ENCODE peak calls at places on chromosomes 12 and 14, in six cellular contexts. One of them, this sample, is unnamed.

GRCh38 chr12:7064516-7064915 is 4.0 kb downstream of the C1S start:
- DNase-seq in activated T-helper 1 cell treated with Interleukin-2 at 50 U/mL for 16 hours: no peak
- DNase-seq in Caco-2: no peak
- DNase-seq in kidney glomerular epithelial cell: no peak
- DNase-seq in GM19239: no peak
- DNase-seq in activated naive CD8-positive, alpha-beta T cell treated with anti-CD3 and anti-CD28 coated beads, Interleukin-2, amount 50 U/mL, for 24 hours: no peak
- DNase-seq in this sample: no peak

GRCh38 chr14:68507544-68508081 is 285.3 kb downstream of the ZFP36L1 start:
- DNase-seq in activated T-helper 1 cell treated with Interleukin-2 at 50 U/mL for 16 hours: peak; percentile 39
- DNase-seq in Caco-2: no peak
- DNase-seq in kidney glomerular epithelial cell: no peak
- DNase-seq in GM19239: no peak
- DNase-seq in activated naive CD8-positive, alpha-beta T cell treated with anti-CD3 and anti-CD28 coated beads, Interleukin-2, amount 50 U/mL, for 24 hours: no peak
- DNase-seq in this sample: no peak

GRCh38 chr12:121494093-121494787 is 86.6 kb downstream of the KDM2B start:
- DNase-seq in activated T-helper 1 cell treated with Interleukin-2 at 50 U/mL for 16 hours: peak; percentile 30
- DNase-seq in Caco-2: no peak
- DNase-seq in kidney glomerular epithelial cell: no peak
- DNase-seq in GM19239: no peak
- DNase-seq in activated naive CD8-positive, alpha-beta T cell treated with anti-CD3 and anti-CD28 coated beads, Interleukin-2, amount 50 U/mL, for 24 hours: peak; percentile 74
- DNase-seq in this sample: peak; percentile 1

GRCh38 chr12:76277480-76277879 is 70.7 kb downstream of the BBS10 start:
- DNase-seq in activated T-helper 1 cell treated with Interleukin-2 at 50 U/mL for 16 hours: no peak
- DNase-seq in Caco-2: no peak
- DNase-seq in kidney glomerular epithelial cell: peak; percentile 68
- DNase-seq in GM19239: no peak
- DNase-seq in activated naive CD8-positive, alpha-beta T cell treated with anti-CD3 and anti-CD28 coated beads, Interleukin-2, amount 50 U/mL, for 24 hours: no peak
- DNase-seq in this sample: no peak

GRCh38 chr12:76636141-76636692 is 76.6 kb upstream of the OSBPL8 start:
- DNase-seq in activated T-helper 1 cell treated with Interleukin-2 at 50 U/mL for 16 hours: no peak
- DNase-seq in Caco-2: no peak
- DNase-seq in kidney glomerular epithelial cell: peak; percentile 84
- DNase-seq in GM19239: no peak
- DNase-seq in activated naive CD8-positive, alpha-beta T cell treated with anti-CD3 and anti-CD28 coated beads, Interleukin-2, amount 50 U/mL, for 24 hours: peak; percentile 7
- DNase-seq in this sample: no peak

GRCh38 chr12:13144266-13144828 is 40.9 kb upstream of the GSG1 start:
- DNase-seq in activated T-helper 1 cell treated with Interleukin-2 at 50 U/mL for 16 hours: no peak
- DNase-seq in Caco-2: no peak
- DNase-seq in kidney glomerular epithelial cell: no peak
- DNase-seq in GM19239: no peak
- DNase-seq in activated naive CD8-positive, alpha-beta T cell treated with anti-CD3 and anti-CD28 coated beads, Interleukin-2, amount 50 U/mL, for 24 hours: no peak
- DNase-seq in this sample: no peak

GRCh38 chr14:24852312-24853060 is 197.5 kb downstream of the STXBP6 start:
- DNase-seq in activated T-helper 1 cell treated with Interleukin-2 at 50 U/mL for 16 hours: no peak
- DNase-seq in Caco-2: no peak
- DNase-seq in kidney glomerular epithelial cell: no peak
- DNase-seq in GM19239: no peak
- DNase-seq in activated naive CD8-positive, alpha-beta T cell treated with anti-CD3 and anti-CD28 coated beads, Interleukin-2, amount 50 U/mL, for 24 hours: no peak
- DNase-seq in this sample: no peak

GRCh38 chr12:106329231-106329985 is 26.9 kb downstream of the TCP11L2 start:
- DNase-seq in activated T-helper 1 cell treated with Interleukin-2 at 50 U/mL for 16 hours: no peak
- DNase-seq in Caco-2: no peak
- DNase-seq in kidney glomerular epithelial cell: no peak
- DNase-seq in GM19239: no peak
- DNase-seq in activated naive CD8-positive, alpha-beta T cell treated with anti-CD3 and anti-CD28 coated beads, Interleukin-2, amount 50 U/mL, for 24 hours: no peak
- DNase-seq in this sample: peak; percentile 4

GRCh38 chr12:131223791-131224567 is 270.3 kb downstream of the ADGRD1 start:
- DNase-seq in activated T-helper 1 cell treated with Interleukin-2 at 50 U/mL for 16 hours: no peak
- DNase-seq in Caco-2: peak; percentile 54
- DNase-seq in kidney glomerular epithelial cell: no peak
- DNase-seq in GM19239: no peak
- DNase-seq in activated naive CD8-positive, alpha-beta T cell treated with anti-CD3 and anti-CD28 coated beads, Interleukin-2, amount 50 U/mL, for 24 hours: no peak
- DNase-seq in this sample: no peak

GRCh38 chr12:119308743-119309456 is 25.6 kb upstream of the CCDC60 start:
- DNase-seq in activated T-helper 1 cell treated with Interleukin-2 at 50 U/mL for 16 hours: no peak
- DNase-seq in Caco-2: no peak
- DNase-seq in kidney glomerular epithelial cell: no peak
- DNase-seq in GM19239: no peak
- DNase-seq in activated naive CD8-positive, alpha-beta T cell treated with anti-CD3 and anti-CD28 coated beads, Interleukin-2, amount 50 U/mL, for 24 hours: no peak
- DNase-seq in this sample: peak; percentile 58

GRCh38 chr14:28382460-28383220 is 383.9 kb upstream of the FOXG1 start:
- DNase-seq in activated T-helper 1 cell treated with Interleukin-2 at 50 U/mL for 16 hours: no peak
- DNase-seq in Caco-2: no peak
- DNase-seq in kidney glomerular epithelial cell: no peak
- DNase-seq in GM19239: no peak
- DNase-seq in activated naive CD8-positive, alpha-beta T cell treated with anti-CD3 and anti-CD28 coated beads, Interleukin-2, amount 50 U/mL, for 24 hours: no peak
- DNase-seq in this sample: no peak

This sample was measured in NCI-H1092 treated with DMSO at 0.1 percent for 48 hours.